ENCODE peak calls at places on chromosomes 7 and 10, in five cellular contexts. W is ovary, S is tibial artery, U is ascending aorta, F is stomach. X is an unnamed sample.

GRCh38 chr7:143354965-143355364 is 7.5 kb downstream of the FAM131B start:
- DNase-seq in W (no peak), S (no peak), U (no peak), F (no peak), X (no peak)

GRCh38 chr10:71761541-71762113 is 11.7 kb downstream of the VSIR start:
- DNase-seq in W (no peak), S (no peak), U (no peak), F (no peak), X (no peak)

GRCh38 chr10:99345350-99345749 is 16.2 kb downstream of the CNNM1 start:
- DNase-seq in W (no peak), S (no peak), U (no peak), F (no peak), X (no peak)

GRCh38 chr7:114835861-114836260 is 86.0 kb upstream of the MDFIC start:
- DNase-seq in W (no peak), S (no peak), U (no peak), F (no peak), X (no peak)

GRCh38 chr10:130570119-130570518 is 433.9 kb downstream of the GLRX3 start:
- DNase-seq in W (no peak), S (no peak), U (no peak), F (no peak), X (no peak)

GRCh38 chr10:3786295-3786981 is 1.4 kb upstream of the KLF6 start:
- DNase-seq in W (peak), S (peak), U (no peak), F (no peak), X (no peak)

GRCh38 chr10:77087406-77087805 is 550.2 kb downstream of the KCNMA1 start:
- DNase-seq in W (no peak), S (no peak), U (no peak), F (no peak), X (no peak)

GRCh38 chr10:118511720-118512119 is 83.7 kb downstream of the PRLHR start:
- DNase-seq in W (no peak), S (no peak), U (no peak), F (no peak), X (no peak)

GRCh38 chr7:85405016-85405415 is 218.2 kb upstream of the SEMA3D start:
- DNase-seq in W (no peak), S (no peak), U (no peak), F (no peak), X (no peak)

GRCh38 chr10:78623577-78624215 is 445.1 kb upstream of the ZMIZ1 start:
- DNase-seq in W (no peak), S (no peak), U (no peak), F (no peak), X (no peak)

GRCh38 chr10:69089638-69090599 is 2.0 kb downstream of the SRGN start:
- DNase-seq in W (no peak), S (peak), U (no peak), F (peak), X (no peak)

GRCh38 chr10:72242675-72243074 is 26.6 kb upstream of the ASCC1 start:
- DNase-seq in W (peak), S (peak), U (no peak), F (peak), X (peak)

GRCh38 chr10:22183771-22184466 is 33.9 kb downstream of the EBLN1 start:
- DNase-seq in W (no peak), S (no peak), U (no peak), F (no peak), X (no peak)

GRCh38 chr10:21372651-21373410 is 152.7 kb downstream of the SKIDA1 start:
- DNase-seq in W (peak), S (peak), U (peak), F (no peak), X (peak)

GRCh38 chr10:73225518-73225917 is 21.5 kb downstream of the DNAJC9 start:
- DNase-seq in W (no peak), S (no peak), U (no peak), F (no peak), X (no peak)

GRCh38 chr10:113026679-113027078 is 76.6 kb downstream of the TCF7L2 start:
- DNase-seq in W (no peak), S (no peak), U (no peak), F (no peak), X (no peak)

GRCh38 chr7:157543791-157544190 is 207.0 kb downstream of the DNAJB6 start:
- DNase-seq in W (no peak), S (no peak), U (no peak), F (no peak), X (no peak)

GRCh38 chr7:31100870-31101269 is 48.8 kb downstream of the ADCYAP1R1 start:
- DNase-seq in W (no peak), S (no peak), U (no peak), F (peak), X (no peak)

GRCh38 chr10:97651773-97652172 is 11.3 kb downstream of the PI4K2A start:
- DNase-seq in W (no peak), S (no peak), U (no peak), F (no peak), X (no peak)

GRCh38 chr10:80581469-80581835 is 43.8 kb downstream of the SH2D4B start:
- DNase-seq in W (no peak), S (no peak), U (no peak), F (no peak), X (no peak)

GRCh38 chr7:725223-726005 is 1.1 kb upstream of the DNAAF5 start:
- DNase-seq in W (peak), S (no peak), U (no peak), F (no peak), X (no peak)

GRCh38 chr7:149832332-149833041 is 5.7 kb upstream of the ZNF862 start:
- DNase-seq in W (no peak), S (no peak), U (no peak), F (no peak), X (no peak)

GRCh38 chr10:56178210-56178609 is 182.8 kb downstream of the ZWINT start:
- DNase-seq in W (no peak), S (no peak), U (no peak), F (no peak), X (no peak)

GRCh38 chr7:14321947-14322346 is 332.5 kb upstream of the ETV1 start:
- DNase-seq in W (no peak), S (no peak), U (no peak), F (peak), X (no peak)

GRCh38 chr7:123652406-123652805 is 3.3 kb upstream of the LMOD2 start:
- DNase-seq in W (no peak), S (no peak), U (no peak), F (no peak), X (no peak)

GRCh38 chr7:155208681-155209477 is 88.8 kb upstream of the INSIG1 start:
- DNase-seq in W (no peak), S (no peak), U (no peak), F (no peak), X (no peak)

GRCh38 chr10:100103581-100103980 is 21.9 kb upstream of the CPN1 start:
- DNase-seq in W (no peak), S (no peak), U (no peak), F (no peak), X (no peak)

GRCh38 chr7:23333671-23334246 is 34.6 kb downstream of the MALSU1 start:
- DNase-seq in W (no peak), S (peak), U (no peak), F (no peak), X (no peak)

GRCh38 chr7:50317697-50318640 is 13.5 kb downstream of the IKZF1 start:
- DNase-seq in W (no peak), S (no peak), U (no peak), F (no peak), X (no peak)

GRCh38 chr10:3119796-3120459 is 52.6 kb downstream of the PFKP start:
- DNase-seq in W (no peak), S (no peak), U (no peak), F (no peak), X (no peak)

GRCh38 chr7:33849004-33849403 is 56.3 kb upstream of the BMPER start:
- DNase-seq in W (no peak), S (no peak), U (no peak), F (no peak), X (no peak)

GRCh38 chr10:119207713-119208552 is 562 bp downstream of the GRK5 start:
- DNase-seq in W (peak), S (peak), U (no peak), F (peak), X (peak)

GRCh38 chr7:50812847-50813475 is 30.3 kb upstream of the GRB10 start:
- DNase-seq in W (peak), S (peak), U (no peak), F (peak), X (peak)

GRCh38 chr7:97845622-97846203 is 26.5 kb downstream of the ASNS start:
- DNase-seq in W (no peak), S (no peak), U (no peak), F (no peak), X (no peak)

GRCh38 chr7:85185355-85186082 is 1.3 kb downstream of the SEMA3D start:
- DNase-seq in W (peak), S (peak), U (peak), F (peak), X (peak)

GRCh38 chr10:6280291-6280690 is 77.6 kb downstream of the PFKFB3 start:
- DNase-seq in W (no peak), S (no peak), U (no peak), F (no peak), X (no peak)

GRCh38 chr10:30992671-30993070 is 39.0 kb downstream of the ZNF438 start:
- DNase-seq in W (no peak), S (no peak), U (no peak), F (no peak), X (no peak)

GRCh38 chr10:30995081-30995480 is 36.6 kb downstream of the ZNF438 start:
- DNase-seq in W (no peak), S (no peak), U (no peak), F (no peak), X (no peak)

GRCh38 chr10:30991647-30992011 is 40.0 kb downstream of the ZNF438 start:
- DNase-seq in W (no peak), S (no peak), U (no peak), F (no peak), X (no peak)

GRCh38 chr10:30990971-30991646 is 40.6 kb downstream of the ZNF438 start:
- DNase-seq in W (no peak), S (no peak), U (no peak), F (no peak), X (no peak)

GRCh38 chr10:30993155-30993554 is 38.5 kb downstream of the ZNF438 start:
- DNase-seq in W (no peak), S (no peak), U (no peak), F (no peak), X (no peak)
- H3K27ac ChIP-seq in W (no peak), S (peak), U (peak), F (no peak), X (no peak)

GRCh38 chr7:25294624-25295023 is 66.3 kb upstream of the NPVF start:
- DNase-seq in W (no peak), S (no peak), U (no peak), F (no peak), X (no peak)
- H3K27ac ChIP-seq in W (no peak), S (no peak), U (no peak), F (no peak), X (no peak)

GRCh38 chr7:73773700-73774517 is 3.8 kb upstream of the CLDN3 start:
- DNase-seq in W (no peak), S (no peak), U (no peak), F (no peak), X (no peak)

GRCh38 chr7:73769481-73770001 is 529 bp downstream of the CLDN3 start:
- DNase-seq in W (no peak), S (no peak), U (no peak), F (no peak), X (no peak)

GRCh38 chr7:73768661-73769480 is 1.2 kb downstream of the CLDN3 start:
- DNase-seq in W (no peak), S (no peak), U (no peak), F (no peak), X (no peak)

GRCh38 chr7:73770002-73770859 is at the start of gene CLDN3:
- DNase-seq in W (no peak), S (no peak), U (no peak), F (peak), X (no peak)

GRCh38 chr7:73770860-73771665 is 993 bp upstream of the CLDN3 start:
- DNase-seq in W (no peak), S (no peak), U (no peak), F (no peak), X (no peak)
- H3K27ac ChIP-seq in W (no peak), S (no peak), U (no peak), F (no peak), X (no peak)

DNA sequence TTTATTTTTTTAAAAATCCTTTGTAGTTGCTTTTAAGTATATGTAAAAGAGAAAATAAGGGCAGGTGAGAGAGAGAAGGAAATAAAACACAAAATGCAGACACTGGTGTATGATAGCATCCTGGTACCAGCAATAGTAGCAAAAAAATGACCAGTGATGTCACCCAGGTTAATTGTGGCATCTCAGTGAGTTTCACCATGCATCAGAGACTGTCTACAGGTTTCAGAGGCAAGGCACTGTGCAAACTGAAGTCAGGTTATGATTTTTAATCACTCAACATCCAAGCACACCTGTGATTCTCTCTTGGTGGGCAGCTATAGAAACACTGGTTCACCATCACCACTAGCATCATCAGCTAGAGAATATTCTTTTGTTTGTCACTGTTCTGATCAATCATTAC is 509.3 kb downstream of the SORCS1 start:
- DNase-seq in W (no peak), S (no peak), U (no peak), F (no peak), X (no peak)
- H3K27ac ChIP-seq in W (no peak), S (no peak), U (no peak), F (no peak), X (no peak)

DNA sequence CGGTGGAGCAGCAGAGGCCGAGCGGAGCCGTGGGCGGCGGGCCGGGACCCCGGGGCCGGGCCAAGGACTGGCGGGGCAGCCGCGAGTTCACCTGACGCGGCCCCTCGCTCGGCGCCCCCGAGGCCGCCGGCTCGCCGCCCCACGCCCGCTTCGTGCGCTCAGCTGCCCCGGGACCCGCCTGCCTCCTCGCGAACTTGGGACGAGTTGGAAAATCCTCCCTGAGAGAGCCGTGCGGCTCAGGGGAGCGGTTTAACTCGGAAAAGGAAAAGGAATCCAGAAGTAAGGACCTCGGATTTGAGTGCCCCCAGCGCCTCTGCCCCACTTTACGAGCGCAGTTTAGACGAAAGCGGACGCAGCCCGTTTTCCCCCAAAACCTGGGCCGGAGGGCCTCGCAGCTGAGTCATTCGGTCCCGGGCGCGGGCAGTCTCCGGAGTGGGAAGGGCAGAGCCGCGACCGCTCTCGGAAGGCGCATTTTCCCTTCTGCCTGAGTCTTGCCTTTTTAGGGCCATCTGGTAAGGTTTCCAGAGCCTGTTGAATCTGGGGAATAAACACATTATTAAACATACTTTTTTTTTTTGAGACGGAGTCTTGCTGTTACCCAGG is 744 bp downstream of the CREM start:
- DNase-seq in W (peak), S (peak), U (no peak), F (peak), X (peak)
- H3K27ac ChIP-seq in W (peak), S (peak), U (peak), F (peak), X (peak)

DNA sequence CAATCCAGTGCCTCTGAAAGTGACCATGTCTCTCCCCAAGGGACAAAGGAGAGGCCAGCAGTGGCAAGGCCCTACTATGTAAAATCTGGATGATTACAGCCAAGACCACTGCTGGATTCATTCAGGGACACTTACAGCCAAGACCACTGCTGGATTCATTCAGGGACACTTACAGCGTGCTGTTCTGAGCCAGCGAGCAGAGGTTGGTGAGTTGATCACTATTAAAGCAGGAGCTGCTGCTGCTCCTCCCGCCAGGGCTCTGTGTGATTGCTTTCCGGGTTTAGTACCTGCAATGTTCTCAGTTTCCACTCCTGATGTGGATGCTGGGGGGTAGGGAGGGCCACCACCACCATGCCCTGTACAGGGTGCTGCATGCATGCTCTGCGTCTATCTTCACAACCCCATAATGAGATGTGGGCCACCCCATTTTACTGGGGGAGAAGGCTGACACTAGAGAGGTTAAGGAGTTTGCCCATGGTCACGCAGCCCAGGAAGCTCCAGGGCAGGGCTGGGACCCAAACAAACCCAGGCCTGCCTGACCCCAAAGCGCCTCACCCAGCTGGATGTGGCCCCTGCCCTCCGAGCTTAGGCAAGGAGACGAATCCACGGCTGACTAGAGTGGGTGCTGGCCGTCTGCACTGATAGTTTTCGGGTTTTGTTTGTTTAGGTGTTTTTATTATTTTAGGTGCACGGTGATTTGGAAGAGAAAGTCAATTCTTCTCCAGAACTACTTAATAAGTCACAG is 65.9 kb downstream of the CHST15 start:
- DNase-seq in W (no peak), S (no peak), U (no peak), F (no peak), X (no peak)
- H3K27ac ChIP-seq in W (no peak), S (peak), U (no peak), F (no peak), X (no peak)

DNA sequence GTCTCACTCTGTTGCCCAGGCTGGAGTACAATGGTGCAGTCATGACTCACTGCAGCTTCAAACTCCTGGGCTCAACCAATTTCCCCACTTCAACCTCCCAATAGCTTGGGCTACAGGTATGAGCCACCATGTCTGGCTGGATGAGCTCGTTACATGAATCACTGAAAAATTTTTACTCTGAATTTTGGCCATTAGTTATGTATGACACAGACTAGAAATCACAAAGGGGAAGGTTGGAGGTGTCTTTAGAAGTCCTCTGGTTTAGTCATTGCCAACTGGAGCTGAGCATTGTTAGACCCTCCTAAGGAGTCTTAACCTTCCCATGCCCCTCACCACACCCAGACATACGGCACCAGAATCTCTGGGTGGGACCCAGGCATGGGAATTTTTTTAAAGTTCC is 34.7 kb downstream of the SVIL start:
- DNase-seq in W (peak), S (no peak), U (no peak), F (no peak), X (no peak)
- H3K27ac ChIP-seq in W (peak), S (peak), U (peak), F (no peak), X (no peak)

DNA sequence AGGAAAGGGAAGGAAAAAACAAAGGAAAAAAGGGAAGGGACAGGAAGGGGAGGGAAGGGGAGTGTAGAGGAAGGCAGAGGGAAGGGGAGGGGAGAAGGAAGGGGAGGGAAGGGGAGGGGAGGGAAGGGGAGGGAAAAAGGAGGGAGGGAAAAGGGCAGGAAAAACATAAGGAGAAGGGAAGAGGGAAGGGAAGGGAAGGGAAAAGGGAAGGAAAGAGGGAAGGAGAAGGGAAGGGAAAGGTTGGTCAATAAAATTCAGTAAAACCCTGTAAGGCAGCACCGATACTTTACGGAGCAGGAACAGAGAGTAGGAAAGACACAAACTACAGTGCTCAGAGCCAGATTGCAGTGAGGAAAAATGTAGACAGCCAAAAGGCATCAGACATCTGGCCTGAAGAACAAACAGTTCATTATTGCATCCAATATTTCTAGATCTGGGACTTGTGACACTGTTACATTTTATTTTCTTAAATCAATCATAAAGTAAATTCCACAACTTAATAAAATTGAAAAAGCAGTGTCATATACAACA is 322.0 kb downstream of the CRPPA start:
- DNase-seq in W (no peak), S (no peak), U (no peak), F (no peak), X (no peak)
- H3K27ac ChIP-seq in W (no peak), S (no peak), U (no peak), F (no peak), X (no peak)